ENCODE peak calls at places on chromosomes 11 and 22, in eight cellular contexts. P is heart right ventricle, U is cardiac muscle cell, Y is ovary, G is stomach, J is sigmoid colon, E is gastrocnemius medialis, O is pancreas. T is an unnamed sample.

GRCh38 chr11:64787526-64788320 is 9.4 kb upstream of the SF1 start:
- DNase-seq in J (peak; percentile 83), E (no peak), G (peak; percentile 78), Y (peak; percentile 42), P (peak; percentile 62), O (peak; percentile 58), U (peak; percentile 70), T (peak; percentile 72)

GRCh38 chr11:14617241-14618027 is 26.2 kb upstream of the PDE3B start:
- DNase-seq in U (no peak), O (no peak), G (no peak), Y (no peak), E (no peak), J (no peak), P (no peak), T (no peak)

GRCh38 chr11:116725434-116726221 is 47.2 kb downstream of the BUD13 start:
- DNase-seq in U (no peak), G (no peak), P (no peak), J (no peak), O (no peak), E (no peak), Y (no peak), T (peak; percentile 46)

GRCh38 chr11:82676483-82677094 is 57.1 kb downstream of the FAM181B start:
- DNase-seq in O (no peak), G (no peak), J (no peak), P (no peak), E (no peak), U (no peak), Y (no peak), T (no peak)

GRCh38 chr22:44461083-44461375 is 37.0 kb downstream of the RTL6 start:
- DNase-seq in P (no peak), Y (no peak), E (no peak), U (no peak), J (no peak), O (no peak), G (peak; percentile 20), T (no peak)

GRCh38 chr11:460331-461199 is 10.5 kb downstream of the PTDSS2 start:
- DNase-seq in E (no peak), J (no peak), Y (no peak), G (no peak), U (no peak), P (peak; percentile 47), O (no peak), T (no peak)

GRCh38 chr11:70141490-70142014 is 61.5 kb upstream of the FADD start:
- DNase-seq in J (no peak), E (no peak), G (no peak), U (peak; percentile 27), P (no peak), O (no peak), Y (peak; percentile 37), T (no peak)

GRCh38 chr22:29269731-29270474 is 1.8 kb downstream of the EWSR1 start:
- DNase-seq in E (no peak), P (no peak), J (no peak), G (no peak), U (peak; percentile 21), Y (no peak), O (no peak), T (no peak)

GRCh38 chr11:72308226-72309073 is 64.5 kb upstream of the PHOX2A start:
- DNase-seq in Y (no peak), E (no peak), U (no peak), P (no peak), J (no peak), G (no peak), O (peak; percentile 7), T (no peak)

GRCh38 chr11:113960702-113961330 is 14.1 kb upstream of the HTR3A start:
- DNase-seq in Y (no peak), U (no peak), P (no peak), E (no peak), O (no peak), G (no peak), J (no peak), T (no peak)

GRCh38 chr11:20873054-20873453 is 203.7 kb downstream of the NELL1 start:
- DNase-seq in O (no peak), Y (no peak), J (no peak), E (no peak), U (peak; percentile 64), P (no peak), G (no peak), T (no peak)

GRCh38 chr11:57288771-57289579 is 35.8 kb downstream of the TNKS1BP1 start:
- DNase-seq in E (no peak), U (no peak), J (no peak), Y (no peak), P (no peak), O (no peak), G (no peak), T (no peak)

GRCh38 chr11:29343465-29344333 is 673.1 kb downstream of the KCNA4 start:
- DNase-seq in E (no peak), G (peak; percentile 62), Y (peak; percentile 26), J (no peak), O (peak; percentile 26), U (peak; percentile 73), P (peak; percentile 49), T (peak; percentile 56)

GRCh38 chr11:61683961-61684869 is 4.0 kb downstream of the DAGLA start:
- DNase-seq in P (no peak), J (no peak), U (no peak), G (no peak), E (no peak), Y (no peak), O (no peak), T (peak; percentile 52)

GRCh38 chr11:33178443-33179154 is 17.3 kb upstream of the CSTF3 start:
- DNase-seq in G (no peak), P (no peak), O (no peak), Y (no peak), J (no peak), E (no peak), U (no peak), T (no peak)

GRCh38 chr11:84691830-84692229 is 935.3 kb downstream of the DLG2 start:
- DNase-seq in P (no peak), U (peak; percentile 46), J (no peak), E (no peak), Y (no peak), G (no peak), O (no peak), T (no peak)

GRCh38 chr22:39232806-39233735 is 11.7 kb downstream of the PDGFB start:
- DNase-seq in G (no peak), J (no peak), Y (no peak), O (no peak), P (no peak), U (no peak), E (no peak), T (no peak)

GRCh38 chr11:37712246-37712645 is 1114.2 kb upstream of the RAG2 start:
- DNase-seq in E (no peak), G (no peak), P (no peak), U (peak; percentile 39), Y (no peak), O (no peak), J (no peak), T (no peak)

GRCh38 chr11:77127969-77128691 is at the start of gene MYO7A:
- DNase-seq in E (no peak), P (peak; percentile 71), O (peak; percentile 87), Y (peak; percentile 70), J (no peak), G (peak; percentile 56), U (peak; percentile 93), T (peak; percentile 66)

GRCh38 chr11:115334932-115335788 is 169.1 kb downstream of the CADM1 start:
- DNase-seq in O (no peak), Y (no peak), G (no peak), J (no peak), E (no peak), P (no peak), U (peak; percentile 34), T (no peak)

GRCh38 chr11:23730307-23730998 is 766.4 kb upstream of the LUZP2 start:
- DNase-seq in E (no peak), G (no peak), Y (no peak), U (no peak), P (no peak), O (no peak), J (no peak), T (no peak)

GRCh38 chr11:102653744-102654291 is 28.7 kb upstream of the MMP20 start:
- DNase-seq in P (no peak), Y (no peak), E (no peak), O (no peak), U (no peak), G (no peak), J (no peak), T (no peak)

GRCh38 chr11:16928052-16928451 is 86.2 kb downstream of the PLEKHA7 start:
- DNase-seq in P (no peak), G (no peak), E (no peak), U (no peak), J (no peak), Y (no peak), O (no peak), T (no peak)
- H3K4me1 ChIP-seq in P (peaks cover 18% of the 10 kb centered on the region), G (peaks cover 39% of the 10 kb centered on the region), E (peaks cover 10% of the 10 kb centered on the region), U (peaks cover 50% of the 10 kb centered on the region), J (peaks cover 18% of the 10 kb centered on the region), Y (peaks cover 17% of the 10 kb centered on the region), O (peaks cover 15% of the 10 kb centered on the region), T (peaks cover 10% of the 10 kb centered on the region)

DNA sequence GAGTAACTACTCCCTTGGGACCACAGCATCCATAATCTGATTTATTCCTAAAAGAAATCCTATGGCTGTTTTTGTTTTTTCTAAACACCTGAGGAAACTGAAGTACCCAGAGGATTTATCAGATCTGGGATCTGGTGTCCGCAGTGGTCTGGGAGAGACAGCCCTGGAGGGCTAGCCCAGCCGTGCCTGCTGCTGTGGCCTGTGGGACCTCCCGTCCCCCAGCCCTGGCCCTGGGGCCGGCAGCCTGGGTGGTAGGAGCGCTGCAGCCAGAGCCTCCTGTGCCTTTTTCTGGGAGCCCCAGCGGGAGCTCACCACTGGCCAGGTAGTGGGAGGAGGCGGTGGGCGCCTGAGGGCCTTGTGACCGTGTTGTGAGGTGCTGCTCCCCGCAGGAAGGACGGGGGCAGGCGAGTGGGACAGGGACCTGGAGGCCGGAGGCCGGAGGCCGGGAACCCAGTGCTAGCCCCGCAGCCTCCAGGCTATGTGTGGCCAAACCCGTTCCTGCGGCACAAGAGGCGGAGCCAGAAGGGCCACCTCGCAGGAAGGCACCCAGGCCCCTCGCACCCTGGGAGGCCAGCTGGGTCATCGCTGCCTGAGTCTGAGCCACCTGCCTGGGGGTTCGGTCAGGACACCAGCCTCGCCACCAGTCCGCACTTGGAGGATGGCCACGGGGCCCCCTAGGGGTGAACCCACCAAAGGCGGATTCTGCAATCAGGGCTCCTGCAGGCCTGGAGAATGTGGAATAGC is 18.2 kb upstream of the C11orf96 start:
- DNase-seq in E (no peak), Y (no peak), U (no peak), G (no peak), J (no peak), P (no peak), O (no peak), T (no peak)
- TF ChIP-seq CTCF in E (no peak), Y (no peak), U (peak; percentile 15), G (no peak), J (no peak), P (no peak), O (no peak), T (peak; percentile 8)

DNA sequence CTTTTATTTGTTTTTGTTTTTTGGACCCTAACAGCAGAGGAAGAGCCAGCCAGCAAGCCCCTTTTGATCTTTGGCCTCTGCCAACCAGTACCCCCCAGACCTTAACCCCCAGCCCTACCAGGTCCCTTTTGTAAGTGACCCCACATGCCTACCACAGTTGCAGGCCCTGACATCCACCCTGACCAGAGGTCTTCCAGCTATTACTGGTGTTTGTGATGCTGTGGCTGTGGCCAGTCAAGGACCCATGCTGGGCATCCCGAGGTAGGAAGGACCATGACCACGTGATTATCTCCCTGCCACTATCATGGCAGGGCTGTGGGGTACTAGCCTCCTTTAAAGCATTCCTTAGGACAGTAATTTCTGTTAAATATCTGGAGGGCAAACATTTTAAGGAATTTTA is 9.0 kb downstream of the MED15 start:
- DNase-seq in O (no peak), Y (no peak), G (no peak), E (no peak), J (no peak), P (no peak), U (no peak), T (no peak)
- H3K27ac ChIP-seq in O (no peak overlapping the region), Y (no peak overlapping the region), G (no peak overlapping the region), E (peak overlapping the region; percentile 14), J (no peak overlapping the region), P (no peak overlapping the region), U (peak overlapping the region; percentile 64), T (no peak overlapping the region)

GRCh38 chr22:37505565-37505964 is 13.7 kb downstream of the CARD10 start:
- DNase-seq in G (no peak), O (no peak), J (no peak), E (no peak), P (no peak), U (no peak), Y (no peak), T (no peak)
- H3K4me1 ChIP-seq in G (peaks cover 64% of the 10 kb centered on the region), O (peaks cover 43% of the 10 kb centered on the region), J (no peaks in the 10 kb centered on the region), E (peaks cover 27% of the 10 kb centered on the region), P (peaks cover 67% of the 10 kb centered on the region), U (peaks cover 22% of the 10 kb centered on the region), Y (peaks cover 20% of the 10 kb centered on the region), T (peaks cover 3% of the 10 kb centered on the region)